ENCODE peak calls at places on chromosomes 5 and 9, in seven cellular contexts. N, X, V, P, A, B and S are unnamed samples.

GRCh38 chr9:126132751-126133150 is 193.9 kb upstream of the MVB12B start:
- DNase-seq in N (no peak), X (no peak), V (no peak), P (no peak), A (no peak), B (no peak), S (no peak)

GRCh38 chr5:123719004-123719403 is 207.0 kb downstream of the CSNK1G3 start:
- DNase-seq in N (no peak), X (peak), V (peak), P (no peak), A (peak), B (no peak), S (peak)

GRCh38 chr9:107586493-107586892 is 96.9 kb upstream of the KLF4 start:
- DNase-seq in N (no peak), X (no peak), V (no peak), P (no peak), A (peak), B (no peak), S (peak)

GRCh38 chr5:36447776-36448175 is 146.1 kb upstream of the RANBP3L start:
- DNase-seq in N (no peak), X (no peak), V (no peak), P (no peak), A (peak), B (no peak), S (peak)

GRCh38 chr5:174533771-174534221 is 190.6 kb upstream of the MSX2 start:
- DNase-seq in N (peak), X (no peak), V (peak), P (peak), A (peak), B (no peak), S (peak)

GRCh38 chr9:27352457-27353188 is 55.7 kb upstream of the EQTN start:
- DNase-seq in N (no peak), X (no peak), V (no peak), P (no peak), A (no peak), B (no peak), S (no peak)

GRCh38 chr5:79702606-79703380 is 13.2 kb downstream of the CMYA5 start:
- DNase-seq in N (peak), X (peak), V (peak), P (no peak), A (peak), B (no peak), S (no peak)

GRCh38 chr5:178357127-178357526 is 124.5 kb upstream of the PHYKPL start:
- DNase-seq in N (no peak), X (peak), V (no peak), P (no peak), A (no peak), B (no peak), S (no peak)

GRCh38 chr9:129126789-129127618 is 15.8 kb downstream of the PTPA start:
- DNase-seq in N (no peak), X (peak), V (no peak), P (no peak), A (no peak), B (no peak), S (no peak)

GRCh38 chr9:96026655-96027213 is 151.2 kb downstream of the ERCC6L2 start:
- DNase-seq in N (no peak), X (no peak), V (no peak), P (no peak), A (no peak), B (no peak), S (no peak)
- H3K4me3 ChIP-seq in N (no peak), X (peak), V (no peak), P (no peak), A (no peak), B (peak), S (no peak)

GRCh38 chr9:97053717-97054116 is 14.8 kb upstream of the CTSV start:
- DNase-seq in N (no peak), X (no peak), V (no peak), P (no peak), A (no peak), B (no peak), S (no peak)

GRCh38 chr9:97057651-97058050 is 18.7 kb upstream of the CTSV start:
- DNase-seq in N (no peak), X (peak), V (no peak), P (no peak), A (no peak), B (no peak), S (no peak)

GRCh38 chr9:97052735-97053134 is 13.8 kb upstream of the CTSV start:
- DNase-seq in N (no peak), X (no peak), V (no peak), P (no peak), A (no peak), B (no peak), S (no peak)
- H3K4me3 ChIP-seq in N (no peak), X (peak), V (no peak), P (no peak), A (no peak), B (no peak), S (no peak)

DNA sequence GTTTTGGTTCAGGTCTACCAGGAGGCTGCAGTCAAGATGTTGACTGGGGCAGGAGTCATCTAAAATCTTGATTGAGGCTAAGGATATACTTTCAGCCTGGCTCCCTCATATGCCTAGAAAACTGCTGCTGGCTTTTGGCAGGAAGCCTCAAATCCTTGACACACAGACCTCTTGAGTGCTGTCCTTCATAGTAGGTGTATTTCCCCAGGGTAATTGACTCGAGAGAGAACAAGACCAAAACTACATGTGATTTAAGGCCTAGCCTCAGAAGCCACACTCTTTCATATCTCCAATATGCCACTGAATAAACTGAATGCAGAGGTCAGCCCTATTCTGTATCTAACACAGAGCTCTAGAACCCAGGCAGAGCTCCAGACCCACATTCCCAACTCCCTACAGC is 402.3 kb upstream of the ADAMTS16 start:
- DNase-seq in N (no peak), X (no peak), V (no peak), P (no peak), A (no peak), B (no peak), S (no peak)
- H3K4me3 ChIP-seq in N (no peak), X (no peak), V (no peak), P (no peak), A (no peak), B (no peak), S (no peak)

GRCh38 chr9:87002517-87002916 is 55.2 kb upstream of the GAS1 start:
- DNase-seq in N (no peak), X (no peak), V (no peak), P (no peak), A (no peak), B (no peak), S (no peak)

GRCh38 chr9:86997158-86997557 is 49.9 kb upstream of the GAS1 start:
- DNase-seq in N (peak), X (no peak), V (no peak), P (no peak), A (peak), B (no peak), S (peak)

GRCh38 chr9:86993830-86994229 is 46.5 kb upstream of the GAS1 start:
- DNase-seq in N (no peak), X (no peak), V (no peak), P (no peak), A (no peak), B (no peak), S (no peak)

GRCh38 chr9:86994231-86994630 is 46.9 kb upstream of the GAS1 start:
- DNase-seq in N (no peak), X (no peak), V (peak), P (no peak), A (no peak), B (no peak), S (no peak)

DNA sequence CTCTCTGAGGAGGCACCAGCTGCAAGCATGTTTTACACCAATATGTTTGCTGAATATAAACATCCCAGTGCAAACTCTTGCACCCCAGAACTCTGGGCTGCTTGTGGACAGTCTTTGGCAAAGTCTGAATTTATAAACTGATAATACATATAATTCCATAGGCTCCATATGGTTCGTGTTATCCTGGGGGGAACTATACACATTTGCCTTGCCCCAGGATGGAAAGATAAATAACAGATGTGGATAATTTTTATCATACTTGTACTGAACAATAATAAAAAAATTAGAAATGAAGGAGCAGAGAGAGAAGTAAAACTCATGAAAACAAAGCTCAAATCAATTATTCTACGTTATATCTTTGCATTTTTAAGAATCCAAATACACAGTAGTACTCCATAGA is 50.7 kb upstream of the GAS1 start:
- DNase-seq in N (no peak), X (no peak), V (no peak), P (no peak), A (no peak), B (no peak), S (no peak)
- H3K4me3 ChIP-seq in N (no peak), X (no peak), V (no peak), P (no peak), A (no peak), B (no peak), S (no peak)

GRCh38 chr5:77353251-77353650 is 138.9 kb downstream of the WDR41 start:
- DNase-seq in N (no peak), X (no peak), V (no peak), P (no peak), A (no peak), B (no peak), S (no peak)
- H3K4me3 ChIP-seq in N (no peak), X (no peak), V (no peak), P (no peak), A (no peak), B (no peak), S (no peak)

DNA sequence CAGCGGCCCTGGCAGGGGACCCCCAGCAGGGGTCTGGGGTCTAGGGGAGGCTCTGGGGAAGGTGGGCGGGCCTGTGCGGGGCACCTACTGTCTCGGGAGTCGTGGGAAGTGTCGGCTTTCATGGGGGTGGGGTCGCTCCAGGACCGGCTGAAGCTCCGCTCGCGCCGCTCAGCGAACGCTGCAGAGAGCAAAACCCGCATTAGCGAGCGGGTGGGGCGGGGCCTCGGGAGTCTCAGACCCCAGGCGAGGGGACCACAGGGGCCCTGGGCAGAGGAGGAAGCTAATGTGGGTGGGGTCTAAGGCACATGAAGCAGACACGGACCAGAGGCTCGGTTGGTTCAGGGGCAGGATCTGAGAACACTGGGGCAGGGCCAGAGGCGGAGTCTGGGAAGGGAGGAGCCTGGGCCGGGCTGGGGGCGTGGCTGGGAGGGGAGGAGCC is 5.5 kb downstream of the NSMF start:
- DNase-seq in N (peak), X (peak), V (peak), P (peak), A (peak), B (peak), S (peak)
- H3K4me3 ChIP-seq in N (no peak), X (peak), V (no peak), P (peak), A (peak), B (peak), S (peak)

DNA sequence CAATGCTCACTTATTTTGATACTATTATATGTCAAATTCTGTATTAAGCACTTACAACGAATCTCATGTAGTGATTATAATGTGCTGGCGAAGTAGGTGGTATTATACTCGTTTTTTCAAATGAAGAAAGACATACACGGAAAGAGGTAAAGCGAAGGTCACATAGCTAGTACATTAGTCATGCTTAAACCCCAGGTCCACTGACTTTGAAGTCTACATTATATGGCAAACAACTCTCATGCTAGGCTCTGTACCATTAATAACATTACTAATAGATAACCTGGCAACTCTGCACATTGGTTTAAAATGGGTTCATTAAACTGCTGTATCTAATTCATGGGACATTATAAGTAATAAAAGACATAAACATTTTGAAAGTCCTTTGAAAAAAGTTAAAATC is 21.3 kb downstream of the FYB1 start:
- DNase-seq in N (peak), X (no peak), V (no peak), P (no peak), A (peak), B (no peak), S (peak)
- H3K4me3 ChIP-seq in N (peak), X (no peak), V (no peak), P (no peak), A (no peak), B (no peak), S (no peak)

DNA sequence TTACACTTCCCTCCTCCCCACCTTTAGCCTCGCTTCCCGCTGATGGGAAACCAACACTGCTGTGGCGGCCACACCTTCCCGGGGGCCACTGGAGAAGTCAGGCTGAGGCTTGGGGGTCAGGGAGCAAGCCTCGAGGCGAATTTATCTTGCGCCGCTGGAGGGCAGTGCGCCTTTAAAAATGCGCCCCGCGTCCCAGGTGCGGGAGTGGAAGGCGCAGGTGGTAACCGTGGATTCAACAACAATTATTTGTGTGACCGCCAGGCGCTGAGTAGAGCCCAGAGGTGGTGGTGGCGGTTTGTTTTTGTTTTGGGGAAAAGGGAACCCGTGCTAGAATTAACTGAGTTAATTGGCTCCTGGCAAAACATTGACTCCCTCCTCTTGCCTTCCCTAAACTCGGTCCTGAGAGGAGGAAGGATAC is 1.1 kb downstream of the CFAP77 start:
- DNase-seq in N (peak), X (peak), V (peak), P (no peak), A (peak), B (no peak), S (peak)
- H3K4me3 ChIP-seq in N (no peak), X (peak), V (no peak), P (no peak), A (no peak), B (peak), S (no peak)

GRCh38 chr5:144048254-144048856 is 122.1 kb downstream of the YIPF5 start:
- DNase-seq in N (no peak), X (no peak), V (peak), P (no peak), A (no peak), B (no peak), S (no peak)
- H3K4me3 ChIP-seq in N (no peak), X (no peak), V (no peak), P (no peak), A (no peak), B (no peak), S (no peak)